ENCODE peak calls at places on chromosomes 4 and X, in nine cellular contexts. One of them, this sample, is unnamed.

GRCh38 chrX:150566734-150567182 is 1.7 kb upstream of the MTM1 start:
- DNase-seq in esophagus squamous epithelium: no peak
- DNase-seq in uterus: no peak
- DNase-seq in thyroid gland: no peak
- DNase-seq in ovary: no peak
- DNase-seq in heart left ventricle: no peak
- DNase-seq in testis: no peak
- DNase-seq in K562: no peak
- DNase-seq in lower leg skin: no peak
- DNase-seq in this sample: no peak

GRCh38 chr4:151644625-151645024 is 116.2 kb downstream of the GATB start:
- DNase-seq in uterus: no peak
- DNase-seq in testis: peak; percentile 54
- DNase-seq in lower leg skin: no peak
- DNase-seq in thyroid gland: no peak
- DNase-seq in K562: peak; percentile 53
- DNase-seq in ovary: no peak
- DNase-seq in esophagus squamous epithelium: no peak
- DNase-seq in heart left ventricle: no peak
- DNase-seq in this sample: peak; percentile 53

GRCh38 chr4:41177016-41177415 is 37.3 kb downstream of the APBB2 start:
- DNase-seq in heart left ventricle: no peak
- DNase-seq in lower leg skin: no peak
- DNase-seq in testis: no peak
- DNase-seq in esophagus squamous epithelium: no peak
- DNase-seq in ovary: no peak
- DNase-seq in uterus: no peak
- DNase-seq in K562: no peak
- DNase-seq in thyroid gland: no peak
- DNase-seq in this sample: no peak

GRCh38 chr4:54063224-54063623 is 1.2 kb downstream of the CHIC2 start:
- DNase-seq in heart left ventricle: no peak
- DNase-seq in ovary: no peak
- DNase-seq in uterus: no peak
- DNase-seq in thyroid gland: no peak
- DNase-seq in testis: no peak
- DNase-seq in lower leg skin: no peak
- DNase-seq in K562: peak; percentile 11
- DNase-seq in esophagus squamous epithelium: no peak
- DNase-seq in this sample: peak; percentile 71

GRCh38 chr4:165810726-165811125 is 62.3 kb upstream of the TLL1 start:
- DNase-seq in testis: no peak
- DNase-seq in heart left ventricle: no peak
- DNase-seq in uterus: no peak
- DNase-seq in thyroid gland: no peak
- DNase-seq in esophagus squamous epithelium: no peak
- DNase-seq in ovary: no peak
- DNase-seq in K562: no peak
- DNase-seq in lower leg skin: no peak
- DNase-seq in this sample: no peak

GRCh38 chr4:8380511-8381415 is 59.8 kb downstream of the ACOX3 start:
- DNase-seq in thyroid gland: no peak
- DNase-seq in heart left ventricle: peak; percentile 91
- DNase-seq in esophagus squamous epithelium: no peak
- DNase-seq in ovary: no peak
- DNase-seq in lower leg skin: no peak
- DNase-seq in testis: no peak
- DNase-seq in uterus: no peak
- DNase-seq in K562: no peak
- DNase-seq in this sample: no peak

GRCh38 chr4:109410776-109411175 is 22.8 kb upstream of the SEC24B start:
- DNase-seq in thyroid gland: no peak
- DNase-seq in heart left ventricle: no peak
- DNase-seq in esophagus squamous epithelium: no peak
- DNase-seq in ovary: no peak
- DNase-seq in testis: no peak
- DNase-seq in uterus: no peak
- DNase-seq in K562: no peak
- DNase-seq in lower leg skin: no peak
- DNase-seq in this sample: no peak

GRCh38 chrX:13515181-13515930 is 54.0 kb upstream of the EGFL6 start:
- DNase-seq in uterus: no peak
- DNase-seq in lower leg skin: no peak
- DNase-seq in ovary: no peak
- DNase-seq in esophagus squamous epithelium: no peak
- DNase-seq in testis: no peak
- DNase-seq in heart left ventricle: no peak
- DNase-seq in K562: no peak
- DNase-seq in thyroid gland: no peak
- DNase-seq in this sample: no peak

GRCh38 chrX:131985526-131986049 is 37.5 kb upstream of the STK26 start:
- DNase-seq in ovary: no peak
- DNase-seq in uterus: no peak
- DNase-seq in lower leg skin: no peak
- DNase-seq in testis: no peak
- DNase-seq in heart left ventricle: no peak
- DNase-seq in K562: peak; percentile 80
- DNase-seq in esophagus squamous epithelium: no peak
- DNase-seq in thyroid gland: no peak
- DNase-seq in this sample: peak; percentile 3

GRCh38 chrX:34880656-34881055 is 61.9 kb upstream of the FAM47B start:
- DNase-seq in heart left ventricle: no peak
- DNase-seq in K562: no peak
- DNase-seq in esophagus squamous epithelium: no peak
- DNase-seq in uterus: no peak
- DNase-seq in testis: no peak
- DNase-seq in thyroid gland: no peak
- DNase-seq in lower leg skin: no peak
- DNase-seq in ovary: no peak
- DNase-seq in this sample: no peak

GRCh38 chr4:183987987-183988392 is 82.9 kb downstream of the STOX2 start:
- DNase-seq in heart left ventricle: peak; percentile 88
- DNase-seq in thyroid gland: peak; percentile 50
- DNase-seq in lower leg skin: peak; percentile 71
- DNase-seq in ovary: peak; percentile 61
- DNase-seq in testis: peak; percentile 86
- DNase-seq in K562: peak; percentile 64
- DNase-seq in esophagus squamous epithelium: no peak
- DNase-seq in uterus: peak; percentile 77
- DNase-seq in this sample: no peak
- TF ChIP-seq POLR2A in heart left ventricle: peak; percentile 73
- TF ChIP-seq POLR2A in thyroid gland: no peak
- TF ChIP-seq POLR2A in lower leg skin: no peak
- TF ChIP-seq POLR2A in ovary: no peak
- TF ChIP-seq POLR2A in testis: no peak
- TF ChIP-seq POLR2A in K562: no peak
- TF ChIP-seq POLR2A in esophagus squamous epithelium: peak; percentile 42
- TF ChIP-seq POLR2A in uterus: peak; percentile 26
- TF ChIP-seq POLR2A in this sample: no peak

DNA sequence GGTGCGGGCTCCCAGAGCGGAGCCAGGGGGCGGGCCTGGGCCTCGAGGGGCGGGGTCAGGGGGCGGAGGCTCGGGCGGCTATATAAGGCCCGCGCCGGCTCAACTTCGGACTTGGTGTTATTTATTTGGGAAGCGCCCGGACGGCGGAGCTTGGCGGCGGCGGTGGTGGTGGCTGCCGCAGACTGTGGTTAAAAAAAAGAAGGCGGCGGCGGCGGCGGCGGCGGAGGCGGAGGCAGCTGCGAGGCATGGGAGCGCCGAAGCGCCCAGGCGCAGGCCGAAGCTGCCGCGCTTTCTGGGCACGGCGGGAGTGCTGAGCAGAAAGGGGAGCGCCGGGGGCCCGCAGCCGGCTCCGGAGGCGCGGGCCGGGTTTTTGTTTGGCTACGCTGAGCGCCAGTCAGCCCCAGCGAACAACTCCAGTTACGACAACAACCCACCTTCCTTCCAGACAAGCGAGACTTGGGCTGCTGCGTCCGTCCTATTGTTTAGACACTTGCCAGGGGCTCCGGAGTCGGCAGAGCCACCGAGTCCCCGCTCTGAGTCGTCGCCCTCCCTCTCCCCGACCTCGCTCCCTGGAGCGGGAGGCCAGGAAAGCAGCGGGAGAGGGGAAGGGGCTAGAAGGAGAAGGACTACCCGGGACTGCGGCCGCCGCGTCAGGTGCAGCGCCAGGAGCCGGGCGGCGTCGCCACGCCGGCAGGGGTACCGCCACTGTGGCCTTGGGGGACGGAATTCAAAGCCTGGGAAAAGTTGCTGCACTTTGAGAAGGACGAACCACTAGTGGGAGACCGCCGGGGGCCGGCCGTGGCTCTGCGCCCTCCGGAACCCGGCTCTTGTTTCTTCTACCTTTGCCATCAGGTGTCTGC is at the start of gene SLIT2:
- DNase-seq in testis: peak; percentile 85
- DNase-seq in esophagus squamous epithelium: no peak
- DNase-seq in lower leg skin: peak; percentile 71
- DNase-seq in ovary: peak; percentile 87
- DNase-seq in K562: peak; percentile 18
- DNase-seq in thyroid gland: peak; percentile 80
- DNase-seq in uterus: peak; percentile 90
- DNase-seq in heart left ventricle: peak; percentile 74
- DNase-seq in this sample: peak; percentile 44
- TF ChIP-seq POLR2A in testis: peak; percentile 26
- TF ChIP-seq POLR2A in esophagus squamous epithelium: peak; percentile 71
- TF ChIP-seq POLR2A in lower leg skin: no peak
- TF ChIP-seq POLR2A in ovary: peak; percentile 66
- TF ChIP-seq POLR2A in K562: no peak
- TF ChIP-seq POLR2A in thyroid gland: no peak
- TF ChIP-seq POLR2A in uterus: peak; percentile 82
- TF ChIP-seq POLR2A in heart left ventricle: peak; percentile 79
- TF ChIP-seq POLR2A in this sample: no peak

GRCh38 chrX:153625271-153626024 is 21.6 kb upstream of the DUSP9 start:
- DNase-seq in ovary: no peak
- DNase-seq in K562: no peak
- DNase-seq in testis: no peak
- DNase-seq in thyroid gland: no peak
- DNase-seq in heart left ventricle: peak; percentile 10
- DNase-seq in lower leg skin: no peak
- DNase-seq in uterus: peak; percentile 5
- DNase-seq in esophagus squamous epithelium: no peak
- DNase-seq in this sample: no peak
- TF ChIP-seq POLR2A in ovary: no peak
- TF ChIP-seq POLR2A in K562: no peak
- TF ChIP-seq POLR2A in testis: no peak
- TF ChIP-seq POLR2A in thyroid gland: no peak
- TF ChIP-seq POLR2A in heart left ventricle: no peak
- TF ChIP-seq POLR2A in lower leg skin: no peak
- TF ChIP-seq POLR2A in uterus: no peak
- TF ChIP-seq POLR2A in esophagus squamous epithelium: no peak
- TF ChIP-seq POLR2A in this sample: no peak

GRCh38 chr4:140049024-140049923 is 104.7 kb downstream of the MAML3 start:
- DNase-seq in testis: peak; percentile 77
- DNase-seq in lower leg skin: no peak
- DNase-seq in K562: no peak
- DNase-seq in uterus: peak; percentile 71
- DNase-seq in thyroid gland: peak; percentile 16
- DNase-seq in heart left ventricle: peak; percentile 54
- DNase-seq in esophagus squamous epithelium: no peak
- DNase-seq in ovary: peak; percentile 68
- DNase-seq in this sample: peak; percentile 27
- TF ChIP-seq POLR2A in testis: no peak
- TF ChIP-seq POLR2A in lower leg skin: no peak
- TF ChIP-seq POLR2A in K562: no peak
- TF ChIP-seq POLR2A in uterus: peak; percentile 24
- TF ChIP-seq POLR2A in thyroid gland: no peak
- TF ChIP-seq POLR2A in heart left ventricle: no peak
- TF ChIP-seq POLR2A in esophagus squamous epithelium: peak; percentile 19
- TF ChIP-seq POLR2A in ovary: no peak
- TF ChIP-seq POLR2A in this sample: peak; percentile 48

This sample was measured in erythroblast.